ENCODE peak calls at places on chromosomes 3 and 15, in seven cellular contexts. F is T1000; P is nephron progenitor cell; S is foreskin fibroblast; J is stimulated activated CD4-positive, alpha-beta T cell treated with anti-CD3 and anti-CD28 coated beads, TNF-alpha, amount 100 ng/mL, for 1 hour; L is stimulated activated naive CD8-positive, alpha-beta T cell treated with anti-CD3 and anti-CD28 coated beads, Interleukin-15, Interleukin-2, amounts not matched to agents 100 U/mL and 50 U/mL, for 24 hours; N is ELR. D is an unnamed sample.

GRCh38 chr3:193190387-193190786 is 50.6 kb upstream of the PLAAT1 start:
- DNase-seq in F (no peak), P (peak), S (no peak), J (no peak), L (no peak), N (peak), D (no peak)

GRCh38 chr3:160828880-160829279 is 72.8 kb downstream of the PPM1L start:
- DNase-seq in F (no peak), P (no peak), S (no peak), J (no peak), L (no peak), N (no peak), D (no peak)

GRCh38 chr3:16618721-16619120 is 13.5 kb upstream of the DAZL start:
- DNase-seq in F (no peak), P (no peak), S (peak), J (no peak), L (no peak), N (peak), D (peak)

GRCh38 chr3:119891944-119892721 is 110.2 kb downstream of the NR1I2 start:
- DNase-seq in F (no peak), P (peak), S (peak), J (no peak), L (peak), N (peak), D (peak)

GRCh38 chr15:44207643-44208042 is 12.6 kb upstream of the FRMD5 start:
- DNase-seq in F (no peak), P (no peak), S (peak), J (no peak), L (no peak), N (peak), D (peak)

GRCh38 chr3:196284396-196284795 is 3.1 kb downstream of the PCYT1A start:
- DNase-seq in F (no peak), P (no peak), S (no peak), J (no peak), L (no peak), N (no peak), D (no peak)

GRCh38 chr3:133821767-133822638 is 16.4 kb downstream of the SRPRB start:
- DNase-seq in F (peak), P (no peak), S (peak), J (no peak), L (no peak), N (peak), D (peak)

GRCh38 chr3:12303998-12304397 is 15.1 kb downstream of the PPARG start:
- DNase-seq in F (no peak), P (no peak), S (no peak), J (no peak), L (no peak), N (no peak), D (no peak)

GRCh38 chr15:29132110-29132420 is 137.6 kb downstream of the NSMCE3 start:
- DNase-seq in F (no peak), P (no peak), S (no peak), J (no peak), L (no peak), N (no peak), D (no peak)

GRCh38 chr3:15659254-15659975 is 57.9 kb downstream of the BTD start:
- DNase-seq in F (no peak), P (no peak), S (no peak), J (no peak), L (no peak), N (peak), D (no peak)

GRCh38 chr3:4401441-4401840 is 65.6 kb downstream of the SUMF1 start:
- DNase-seq in F (peak), P (no peak), S (no peak), J (no peak), L (peak), N (no peak), D (no peak)

GRCh38 chr3:13619661-13620230 is 70.8 kb downstream of the FBLN2 start:
- DNase-seq in F (no peak), P (no peak), S (no peak), J (no peak), L (no peak), N (no peak), D (no peak)

GRCh38 chr3:62363275-62363674 is 10.1 kb downstream of the FEZF2 start:
- DNase-seq in F (no peak), P (no peak), S (no peak), J (no peak), L (no peak), N (no peak), D (no peak)